ENCODE peak calls at places on chromosomes 11 and 22, in seven cellular contexts. A, F, X, R, W, O and Q are unnamed samples. For H3K4me1, the result is how much of the 10 kb centered on the place peaks cover.

GRCh38 chr22:45754822-45755221 is 83.2 kb downstream of the ATXN10 start:
- DNase-seq in A (no peak), F (peak), X (no peak), R (no peak), W (no peak), O (no peak), Q (no peak)

GRCh38 chr22:22030493-22031182 is 48.1 kb upstream of the TOP3B start:
- DNase-seq in A (no peak), F (no peak), X (peak), R (no peak), W (peak), O (no peak), Q (no peak)

GRCh38 chr22:21856868-21857267 is 10.6 kb downstream of the MAPK1 start:
- DNase-seq in A (no peak), F (no peak), X (no peak), R (no peak), W (no peak), O (no peak), Q (no peak)

GRCh38 chr22:37180531-37181231 is 7.4 kb downstream of the C1QTNF6 start:
- DNase-seq in A (no peak), F (peak), X (no peak), R (no peak), W (no peak), O (no peak), Q (peak)

GRCh38 chr22:33605686-33606085 is 314.6 kb downstream of the LARGE1 start:
- DNase-seq in A (peak), F (no peak), X (no peak), R (no peak), W (no peak), O (no peak), Q (no peak)

GRCh38 chr11:32643526-32643925 is 59.9 kb downstream of the EIF3M start:
- DNase-seq in A (no peak), F (no peak), X (no peak), R (no peak), W (peak), O (no peak), Q (no peak)

GRCh38 chr22:42330953-42331525 is 60.6 kb upstream of the TCF20 start:
- DNase-seq in A (peak), F (no peak), X (no peak), R (no peak), W (no peak), O (no peak), Q (no peak)

GRCh38 chr11:67539588-67539987 is 16.3 kb upstream of the CABP2 start:
- DNase-seq in A (no peak), F (peak), X (no peak), R (no peak), W (no peak), O (no peak), Q (no peak)

GRCh38 chr11:23232652-23233051 is 372.4 kb upstream of the CCDC179 start:
- DNase-seq in A (no peak), F (no peak), X (no peak), R (no peak), W (no peak), O (no peak), Q (no peak)

GRCh38 chr11:129372609-129373488 is 2.8 kb upstream of the BARX2 start:
- DNase-seq in A (no peak), F (no peak), X (peak), R (no peak), W (no peak), O (no peak), Q (peak)

GRCh38 chr22:50656122-50657070 is 16.2 kb upstream of the SHANK3 start:
- DNase-seq in A (peak), F (peak), X (no peak), R (no peak), W (peak), O (no peak), Q (no peak)

GRCh38 chr11:129354688-129355087 is 21.0 kb upstream of the BARX2 start:
- DNase-seq in A (no peak), F (no peak), X (no peak), R (no peak), W (no peak), O (no peak), Q (no peak)

GRCh38 chr11:1414650-1415049 is 24.9 kb downstream of the BRSK2 start:
- DNase-seq in A (no peak), F (no peak), X (no peak), R (no peak), W (no peak), O (no peak), Q (no peak)

GRCh38 chr11:2830886-2831285 is 54.7 kb downstream of the CDKN1C start:
- DNase-seq in A (no peak), F (no peak), X (no peak), R (no peak), W (no peak), O (no peak), Q (no peak)

GRCh38 chr11:35207471-35208403 is 68.8 kb downstream of the CD44 start:
- DNase-seq in A (no peak), F (no peak), X (no peak), R (no peak), W (no peak), O (no peak), Q (no peak)

GRCh38 chr11:73784080-73784634 is 3.5 kb upstream of the MRPL48 start:
- DNase-seq in A (no peak), F (no peak), X (peak), R (no peak), W (peak), O (no peak), Q (no peak)

GRCh38 chr22:41816241-41816640 is 15.8 kb downstream of the CCDC134 start:
- DNase-seq in A (no peak), F (no peak), X (no peak), R (no peak), W (no peak), O (no peak), Q (no peak)

GRCh38 chr22:45491841-45492240 is 10.8 kb upstream of the FBLN1 start:
- DNase-seq in A (no peak), F (no peak), X (no peak), R (no peak), W (no peak), O (peak), Q (no peak)

GRCh38 chr11:32448232-32448631 is 12.9 kb upstream of the WT1 start:
- DNase-seq in A (no peak), F (no peak), X (peak), R (no peak), W (peak), O (no peak), Q (no peak)

GRCh38 chr22:35609261-35609660 is 7.9 kb downstream of the MB start:
- DNase-seq in A (no peak), F (no peak), X (no peak), R (no peak), W (no peak), O (no peak), Q (no peak)

GRCh38 chr11:94325681-94326080 is 21.3 kb downstream of the IZUMO1R start:
- DNase-seq in A (peak), F (no peak), X (peak), R (no peak), W (peak), O (no peak), Q (peak)

GRCh38 chr11:108890482-108891092 is 225.7 kb downstream of the DDX10 start:
- DNase-seq in A (no peak), F (no peak), X (no peak), R (no peak), W (no peak), O (no peak), Q (no peak)

GRCh38 chr22:48205790-48206189 is 1443.3 kb downstream of the TBC1D22A start:
- DNase-seq in A (no peak), F (no peak), X (no peak), R (no peak), W (no peak), O (no peak), Q (no peak)

GRCh38 chr11:64759722-64760719 is at the start of gene PYGM:
- DNase-seq in A (peak), F (peak), X (peak), R (no peak), W (peak), O (peak), Q (peak)

GRCh38 chr22:38824587-38824986 is 19.2 kb downstream of the NPTXR start:
- DNase-seq in A (peak), F (peak), X (peak), R (no peak), W (peak), O (no peak), Q (peak)

GRCh38 chr11:43830928-43831440 is 49.6 kb upstream of the ALKBH3 start:
- DNase-seq in A (peak), F (no peak), X (no peak), R (no peak), W (peak), O (no peak), Q (no peak)

GRCh38 chr11:77107950-77108349 is 5.3 kb downstream of the OMP start:
- DNase-seq in A (peak), F (no peak), X (no peak), R (no peak), W (peak), O (peak), Q (peak)

GRCh38 chr11:100801225-100801999 is 114.3 kb downstream of the ARHGAP42 start:
- DNase-seq in A (no peak), F (no peak), X (no peak), R (no peak), W (no peak), O (no peak), Q (no peak)

GRCh38 chr11:86248609-86249008 is 4.1 kb downstream of the EED start:
- DNase-seq in A (no peak), F (no peak), X (peak), R (no peak), W (no peak), O (no peak), Q (no peak)

DNA sequence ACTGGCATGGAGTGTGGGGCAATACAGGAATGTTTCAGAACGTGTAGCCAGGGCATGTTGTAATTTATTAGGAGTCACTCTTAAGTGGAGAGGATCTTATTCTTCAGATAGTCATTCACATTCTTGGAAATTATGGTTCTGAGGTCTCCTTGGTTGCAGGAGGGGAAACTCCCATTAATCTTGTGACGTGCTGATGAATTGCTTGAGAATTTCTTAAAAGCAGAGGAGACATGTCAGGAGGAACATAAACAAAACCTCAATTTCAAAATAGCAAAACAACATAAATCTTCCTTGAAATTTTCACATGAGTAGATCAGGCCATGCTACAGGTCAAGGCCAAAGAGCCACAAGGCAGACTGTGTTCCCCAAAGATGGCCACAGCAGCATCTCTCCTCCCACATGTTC is 50.4 kb downstream of the ADM start:
- DNase-seq in A (no peak), F (no peak), X (no peak), R (no peak), W (peak), O (no peak), Q (no peak)
- TF ChIP-seq CTCF in A (no peak), F (no peak), X (no peak), R (no peak), W (no peak), O (no peak), Q (no peak)

GRCh38 chr11:121460941-121461514 is 8.3 kb upstream of the SORL1-AS1 start:
- DNase-seq in A (no peak), F (no peak), X (no peak), R (no peak), W (no peak), O (no peak), Q (no peak)
- H3K4me1 ChIP-seq in A (under half), F (under half), X (half or more), R (under half), W (under half), O (under half), Q (under half)

GRCh38 chr11:66328036-66328306 is 8.3 kb downstream of the RIN1 start:
- DNase-seq in A (no peak), F (no peak), X (no peak), R (no peak), W (no peak), O (no peak), Q (no peak)

GRCh38 chr11:66329165-66329673 is 7.0 kb downstream of the RIN1 start:
- DNase-seq in A (no peak), F (no peak), X (no peak), R (no peak), W (no peak), O (no peak), Q (no peak)

GRCh38 chr11:66327171-66328035 is 8.8 kb downstream of the RIN1 start:
- DNase-seq in A (no peak), F (no peak), X (no peak), R (no peak), W (peak), O (no peak), Q (no peak)

GRCh38 chr11:66326261-66327111 is 9.6 kb upstream of the CD248 start:
- DNase-seq in A (no peak), F (peak), X (no peak), R (peak), W (peak), O (no peak), Q (peak)

GRCh38 chr11:66328307-66329144 is 7.7 kb downstream of the RIN1 start:
- DNase-seq in A (peak), F (peak), X (peak), R (peak), W (peak), O (peak), Q (peak)
- H3K4me3 ChIP-seq in A (no peak), F (no peak), X (peak), R (no peak), W (no peak), O (no peak), Q (no peak)

DNA sequence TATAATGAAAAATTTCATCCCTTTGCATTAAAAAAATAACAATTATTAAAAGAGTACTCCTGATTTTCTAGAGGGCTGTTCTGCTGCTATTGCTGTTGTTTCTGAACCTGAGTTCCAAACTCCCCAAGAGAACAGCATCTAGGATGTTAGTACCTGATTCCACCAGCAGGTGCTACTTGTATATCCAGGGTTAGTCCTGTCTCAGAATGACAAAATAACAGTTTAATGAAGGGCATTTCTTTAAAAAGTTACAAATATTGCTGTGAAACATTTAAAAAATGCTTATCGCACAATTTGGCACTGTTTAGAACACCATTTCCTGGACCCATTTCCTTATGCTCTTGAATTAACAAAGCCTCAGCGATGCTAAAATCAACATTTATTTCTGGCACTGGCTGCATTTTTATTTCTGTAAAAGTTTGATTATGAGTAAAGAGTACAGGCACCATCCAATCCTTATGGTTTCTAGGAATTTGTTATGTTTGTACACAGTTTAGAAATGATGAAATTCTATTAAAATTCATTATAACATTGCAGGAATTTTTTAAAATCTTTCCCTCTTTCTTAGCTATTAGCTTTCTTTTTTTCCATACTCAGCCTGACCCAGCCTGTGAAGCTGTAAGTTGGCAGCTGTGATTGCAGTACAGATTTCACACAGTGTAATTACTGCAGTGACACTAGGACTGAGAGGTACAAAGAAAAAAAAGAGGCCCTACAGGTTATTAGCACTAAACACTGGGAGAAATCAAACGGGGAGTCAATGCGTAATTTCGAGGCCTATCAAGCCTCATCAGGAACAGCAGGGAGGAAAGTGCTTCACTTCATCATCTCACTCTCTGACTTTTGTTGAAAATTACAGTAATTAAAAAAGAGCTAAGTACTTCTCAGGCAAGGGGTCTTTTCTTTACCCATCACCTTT is 208.8 kb downstream of the DCDC1 start:
- DNase-seq in A (no peak), F (no peak), X (peak), R (no peak), W (no peak), O (no peak), Q (no peak)
- TF ChIP-seq CTCF in A (peak), F (no peak), X (peak), R (no peak), W (peak), O (no peak), Q (no peak)

GRCh38 chr11:61971177-61972111 is 4.0 kb upstream of the FTH1 start:
- DNase-seq in A (peak), F (peak), X (peak), R (peak), W (peak), O (peak), Q (peak)
- H3K4me1 ChIP-seq in A (half or more), F (under half), X (under half), R (half or more), W (under half), O (half or more), Q (half or more)